ENCODE peak calls at places on chromosomes 6 and 20, in nine cellular contexts. N is left lung, X is RWPE1, G is ovary, S is A549, T is endodermal cell, K is adrenal gland, A is transverse colon, R is lung. J is an unnamed sample.

GRCh38 chr6:42708096-42708495 is 14.3 kb downstream of the PRPH2 start:
- DNase-seq in A (no peak), R (no peak), G (no peak), T (no peak), N (no peak), K (no peak), S (no peak), X (no peak), J (no peak)

GRCh38 chr20:38002422-38002821 is 30.8 kb downstream of the TTI1 start:
- DNase-seq in S (no peak), K (peak), R (no peak), A (no peak), N (no peak), X (no peak), G (no peak), T (no peak), J (no peak)

GRCh38 chr6:50030777-50031562 is 9.2 kb upstream of the DEFB110 start:
- DNase-seq in A (no peak), G (no peak), K (peak), N (no peak), S (no peak), T (peak), X (peak), R (no peak), J (no peak)

GRCh38 chr20:60970601-60971000 is 281.5 kb upstream of the CDH4 start:
- DNase-seq in S (no peak), T (peak), G (no peak), X (no peak), R (no peak), N (no peak), K (no peak), A (no peak), J (no peak)

GRCh38 chr6:130239755-130240154 is 17.0 kb upstream of the SAMD3 start:
- DNase-seq in G (no peak), S (no peak), R (no peak), T (no peak), X (no peak), K (no peak), A (no peak), N (no peak), J (no peak)

GRCh38 chr20:48858075-48858790 is 30.4 kb upstream of the PREX1 start:
- DNase-seq in N (no peak), K (no peak), X (no peak), R (no peak), T (peak), A (no peak), G (no peak), S (no peak), J (no peak)

GRCh38 chr6:136526196-136526930 is 23.9 kb downstream of the MAP7 start:
- DNase-seq in R (peak), G (peak), K (peak), N (peak), S (peak), T (peak), A (no peak), X (no peak), J (no peak)

GRCh38 chr6:45054610-45055009 is 273.5 kb upstream of the RUNX2 start:
- DNase-seq in R (no peak), K (no peak), A (no peak), N (no peak), X (no peak), T (no peak), G (no peak), S (no peak), J (no peak)

GRCh38 chr6:159169193-159169555 is at the start of gene FNDC1:
- DNase-seq in K (peak), N (peak), R (no peak), A (peak), X (peak), G (peak), T (peak), S (peak), J (peak)

GRCh38 chr20:19381947-19382346 is 169.5 kb downstream of the SLC24A3 start:
- DNase-seq in K (no peak), G (no peak), R (no peak), X (no peak), S (no peak), N (no peak), T (no peak), A (no peak), J (no peak)

GRCh38 chr6:74268821-74269600 is 573.0 kb downstream of the CD109 start:
- DNase-seq in A (no peak), G (no peak), N (no peak), K (no peak), X (no peak), T (no peak), S (no peak), R (no peak), J (no peak)

GRCh38 chr20:9590189-9590588 is 75.8 kb downstream of the LAMP5 start:
- DNase-seq in A (no peak), S (no peak), T (no peak), K (no peak), R (no peak), G (no peak), X (no peak), N (no peak), J (no peak)

GRCh38 chr6:44177691-44178423 is 19.2 kb downstream of the CAPN11 start:
- DNase-seq in S (no peak), T (no peak), R (peak), X (peak), A (peak), N (peak), G (peak), K (peak), J (no peak)

GRCh38 chr6:157763129-157763893 is 59.7 kb upstream of the SNX9 start:
- DNase-seq in S (peak), X (peak), T (peak), R (peak), G (peak), K (peak), N (peak), A (peak), J (peak)

GRCh38 chr6:108521616-108522107 is 39.1 kb upstream of the FOXO3 start:
- DNase-seq in X (no peak), A (no peak), R (no peak), S (no peak), K (no peak), T (no peak), N (no peak), G (no peak), J (no peak)

GRCh38 chr6:16898640-16899428 is 137.6 kb upstream of the ATXN1 start:
- DNase-seq in G (no peak), N (no peak), R (no peak), X (no peak), A (no peak), S (no peak), T (no peak), K (no peak), J (no peak)

GRCh38 chr6:141309295-141309694 is 823.4 kb upstream of the GJE1 start:
- DNase-seq in S (no peak), N (no peak), G (no peak), A (no peak), T (no peak), X (no peak), K (no peak), R (no peak), J (no peak)

GRCh38 chr6:136249336-136249735 is 775 bp downstream of the MTFR2 start:
- DNase-seq in X (no peak), K (no peak), S (no peak), T (no peak), N (no peak), G (no peak), R (no peak), A (no peak), J (no peak)

GRCh38 chr6:97850458-97851218 is 567.6 kb upstream of the MMS22L start:
- DNase-seq in N (no peak), G (no peak), S (no peak), T (no peak), K (no peak), A (no peak), X (peak), R (no peak), J (no peak)

GRCh38 chr20:602357-602970 is 7.6 kb downstream of the TCF15 start:
- DNase-seq in X (no peak), N (no peak), R (no peak), S (no peak), A (no peak), K (peak), G (no peak), T (no peak), J (no peak)

GRCh38 chr20:37686762-37687477 is 6.9 kb upstream of the CTNNBL1 start:
- DNase-seq in K (no peak), G (no peak), X (peak), T (peak), S (no peak), N (no peak), R (no peak), A (no peak), J (no peak)

GRCh38 chr6:136063095-136063494 is 187.0 kb downstream of the MTFR2 start:
- DNase-seq in R (no peak), X (no peak), S (no peak), G (no peak), T (no peak), A (no peak), N (no peak), K (no peak), J (no peak)

GRCh38 chr20:33031531-33031930 is at the start of gene BPIFB6:
- DNase-seq in X (no peak), K (no peak), A (no peak), R (no peak), N (no peak), S (no peak), T (no peak), G (no peak), J (no peak)

GRCh38 chr6:157107915-157108651 is 215.2 kb downstream of the TMEM242 start:
- DNase-seq in R (no peak), N (no peak), A (no peak), T (no peak), X (peak), S (peak), G (no peak), K (peak), J (no peak)

GRCh38 chr6:136114661-136115060 is 135.4 kb downstream of the MTFR2 start:
- DNase-seq in X (no peak), G (no peak), R (peak), A (peak), N (no peak), K (no peak), S (no peak), T (no peak), J (no peak)

GRCh38 chr20:47867831-47868230 is 82.5 kb upstream of the SULF2 start:
- DNase-seq in N (no peak), G (no peak), X (no peak), S (no peak), K (no peak), R (no peak), A (no peak), T (no peak), J (no peak)

GRCh38 chr20:48284837-48285236 is 499.6 kb upstream of the SULF2 start:
- DNase-seq in R (no peak), N (no peak), S (no peak), G (no peak), A (no peak), K (no peak), X (peak), T (no peak), J (no peak)

GRCh38 chr20:3046677-3047462 is 1.0 kb downstream of the MRPS26 start:
- DNase-seq in S (no peak), T (peak), A (no peak), G (no peak), N (peak), K (no peak), X (peak), R (peak), J (no peak)

GRCh38 chr6:31966997-31967925 is 4.7 kb downstream of the DXO start:
- DNase-seq in T (no peak), R (no peak), X (no peak), G (no peak), N (no peak), K (no peak), A (no peak), S (no peak), J (no peak)

GRCh38 chr20:7728373-7728772 is 211.9 kb downstream of the HAO1 start:
- DNase-seq in S (no peak), X (peak), K (no peak), T (no peak), R (no peak), N (no peak), G (no peak), A (no peak), J (no peak)

GRCh38 chr6:157265630-157266029 is 57.7 kb downstream of the TMEM242 start:
- DNase-seq in X (no peak), G (no peak), T (no peak), R (no peak), N (peak), A (no peak), S (no peak), K (no peak), J (no peak)

GRCh38 chr6:130713144-130713543 is 114.1 kb upstream of the SMLR1 start:
- DNase-seq in N (no peak), T (peak), R (no peak), G (no peak), X (no peak), S (no peak), A (no peak), K (no peak), J (no peak)

GRCh38 chr6:3884007-3884745 is 35.0 kb downstream of the FAM50B start:
- DNase-seq in G (no peak), N (no peak), A (no peak), X (peak), S (peak), K (no peak), T (no peak), R (no peak), J (no peak)

GRCh38 chr6:40845588-40845987 is 193.4 kb downstream of the UNC5CL start:
- DNase-seq in N (no peak), S (peak), T (peak), X (peak), K (peak), G (peak), R (no peak), A (peak), J (no peak)

GRCh38 chr6:165653196-165653595 is 9.8 kb downstream of the PDE10A start:
- DNase-seq in N (peak), K (no peak), X (no peak), G (no peak), T (no peak), R (no peak), A (no peak), S (no peak), J (no peak)

GRCh38 chr20:17568045-17568788 is 1.7 kb upstream of the DSTN start:
- DNase-seq in A (no peak), K (no peak), X (no peak), G (no peak), T (no peak), R (no peak), S (no peak), N (no peak), J (no peak)

GRCh38 chr20:17569616-17570346 is at the start of gene DSTN:
- DNase-seq in G (peak), R (peak), S (peak), A (peak), K (peak), N (peak), T (peak), X (peak), J (peak)

GRCh38 chr20:17565164-17565845 is 4.6 kb upstream of the DSTN start:
- DNase-seq in R (no peak), S (no peak), X (no peak), T (no peak), G (no peak), K (no peak), A (no peak), N (no peak), J (no peak)

GRCh38 chr20:17568972-17569471 is 853 bp upstream of the DSTN start:
- DNase-seq in X (peak), N (peak), T (peak), R (peak), A (peak), S (peak), K (peak), G (peak), J (no peak)

DNA sequence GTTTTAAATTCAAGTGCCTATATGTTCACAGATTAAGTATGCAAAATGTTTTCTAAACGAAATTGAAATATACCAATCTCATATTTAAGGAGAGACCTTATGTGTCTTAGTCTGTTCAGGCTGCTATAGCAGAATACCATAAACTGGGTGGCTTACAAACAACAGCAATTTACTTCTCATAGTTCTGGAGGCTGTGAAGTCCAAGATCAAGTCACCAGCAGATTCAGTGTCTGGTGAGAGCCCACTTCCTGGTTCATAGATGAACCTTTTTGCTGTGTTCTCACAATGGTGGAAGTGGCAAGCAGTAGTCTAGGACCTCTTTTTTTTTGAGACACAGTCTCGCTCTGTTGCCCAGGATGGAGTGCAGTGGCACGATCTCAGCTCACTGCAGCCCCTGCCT is 3.5 kb upstream of the DSTN start:
- DNase-seq in X (no peak), T (no peak), G (no peak), A (no peak), K (no peak), N (no peak), R (no peak), S (no peak), J (no peak)
- H3K27ac ChIP-seq in X (peak), T (no peak), G (no peak), A (peak), K (no peak), N (no peak), R (no peak), S (peak), J (no peak)

GRCh38 chr20:62485701-62486089 is 9.9 kb upstream of the GATA5 start:
- DNase-seq in R (no peak), N (no peak), K (no peak), A (no peak), S (no peak), G (no peak), T (no peak), X (no peak), J (no peak)
- H3K27ac ChIP-seq in R (no peak), N (no peak), K (peak), A (no peak), S (no peak), G (no peak), T (no peak), X (no peak), J (no peak)

GRCh38 chr6:142855877-142856606 is 88.9 kb downstream of the HIVEP2 start:
- DNase-seq in S (no peak), T (no peak), A (no peak), N (no peak), X (no peak), G (no peak), K (no peak), R (no peak), J (no peak)
- H3K27ac ChIP-seq in S (no peak), T (no peak), A (peak), N (no peak), X (no peak), G (no peak), K (no peak), R (no peak), J (peak)

DNA sequence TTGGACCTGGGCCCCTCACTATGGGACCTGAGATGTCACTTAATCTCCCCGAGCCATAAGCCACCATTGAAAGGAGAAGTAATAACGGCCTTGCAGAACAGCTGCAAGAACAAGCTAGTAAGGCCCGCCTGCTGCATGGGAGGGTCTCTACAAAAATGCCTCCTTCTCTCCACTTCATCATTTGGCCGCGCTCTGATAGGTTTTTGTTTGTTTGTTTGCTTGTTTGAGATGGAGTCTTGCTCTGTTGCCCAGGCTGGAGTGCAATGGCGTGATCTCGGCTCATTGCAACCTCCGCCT is 69.0 kb downstream of the RAB44 start:
- DNase-seq in T (no peak), K (no peak), X (no peak), S (no peak), A (no peak), G (no peak), N (no peak), R (no peak), J (no peak)
- H3K27ac ChIP-seq in T (no peak), K (no peak), X (no peak), S (no peak), A (no peak), G (no peak), N (no peak), R (no peak), J (no peak)

GRCh38 chr20:63731410-63731809 is 5.1 kb upstream of the LIME1 start:
- DNase-seq in S (no peak), K (no peak), G (no peak), X (no peak), T (no peak), A (no peak), N (no peak), R (no peak), J (no peak)
- H3K27ac ChIP-seq in S (no peak), K (no peak), G (no peak), X (no peak), T (no peak), A (no peak), N (no peak), R (no peak), J (no peak)

DNA sequence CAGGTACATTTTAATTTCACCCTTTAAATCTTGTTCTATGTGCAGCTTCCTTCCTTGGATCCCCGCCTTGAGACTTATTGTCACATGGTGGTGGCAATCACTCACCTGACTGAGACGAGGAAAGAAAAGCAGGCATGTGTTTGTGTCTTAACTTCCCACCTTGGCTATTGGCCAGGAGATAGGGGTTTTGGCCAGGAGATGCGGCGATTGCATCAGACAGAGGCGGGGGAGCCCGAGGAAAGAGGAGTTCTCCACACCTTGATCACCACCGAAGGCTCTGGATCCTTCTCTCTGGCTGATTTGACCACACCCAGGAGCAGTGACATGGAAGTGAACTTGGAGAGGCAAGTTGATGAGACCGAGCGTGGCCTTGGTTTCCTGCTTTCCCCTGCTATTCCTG is 49.7 kb upstream of the EYA2 start:
- DNase-seq in A (no peak), X (no peak), S (no peak), R (no peak), T (no peak), G (no peak), N (no peak), K (no peak), J (no peak)
- H3K27ac ChIP-seq in A (no peak), X (no peak), S (no peak), R (no peak), T (no peak), G (no peak), N (no peak), K (no peak), J (no peak)